ENCODE peak calls at places on chromosomes 5 and 9, in nine cellular contexts. R is mammary epithelial cell; G is SJSA1; Z is heart left ventricle; F is AG09309; D is AG08396; P is effector memory CD4-positive, alpha-beta T cell; A is HEK293T; Y is AG20443. E is an unnamed sample.

GRCh38 chr5:143403357-143403606 is 204 bp downstream of the NR3C1 start:
- DNase-seq in A (no peak), G (peak; percentile 95), P (no peak), Y (no peak), R (no peak), F (no peak), D (no peak), Z (no peak), E (no peak)

GRCh38 chr5:6790346-6790865 is 77.2 kb downstream of the TENT4A start:
- DNase-seq in R (no peak), A (no peak), Z (no peak), D (no peak), P (no peak), G (no peak), F (no peak), Y (no peak), E (no peak)

GRCh38 chr5:114055810-114056476 is 305.9 kb upstream of the KCNN2 start:
- DNase-seq in G (no peak), Z (peak; percentile 65), A (no peak), P (no peak), F (no peak), R (no peak), Y (no peak), D (no peak), E (no peak)

GRCh38 chr5:100777680-100778281 is 125.3 kb downstream of the ST8SIA4 start:
- DNase-seq in P (no peak), Y (peak; percentile 65), D (peak; percentile 62), A (no peak), F (peak; percentile 41), R (peak; percentile 75), G (peak; percentile 80), Z (no peak), E (peak; percentile 38)

GRCh38 chr5:119323630-119324000 is 32.2 kb upstream of the TNFAIP8 start:
- DNase-seq in R (peak; percentile 83), A (peak; percentile 23), Y (peak; percentile 37), F (no peak), P (no peak), G (no peak), D (no peak), Z (no peak), E (no peak)

GRCh38 chr9:130996672-130997394 is 12.1 kb upstream of the LAMC3 start:
- DNase-seq in F (no peak), G (no peak), Z (no peak), R (no peak), Y (no peak), D (no peak), A (no peak), P (no peak), E (no peak)

GRCh38 chr9:125039544-125039943 is 98.7 kb upstream of the GOLGA1 start:
- DNase-seq in R (no peak), A (peak; percentile 27), Z (no peak), P (no peak), D (no peak), F (no peak), Y (no peak), G (no peak), E (no peak)

GRCh38 chr9:9412241-9412640 is 1200.6 kb downstream of the PTPRD start:
- DNase-seq in R (no peak), A (no peak), Y (no peak), P (no peak), Z (no peak), D (no peak), G (no peak), F (no peak), E (no peak)

GRCh38 chr9:70403618-70404025 is 10.8 kb downstream of the KLF9 start:
- DNase-seq in D (no peak), Y (no peak), R (no peak), A (no peak), F (no peak), P (no peak), G (no peak), Z (no peak), E (no peak)

GRCh38 chr5:15638341-15638740 is 138.4 kb downstream of the FBXL7 start:
- DNase-seq in G (no peak), R (no peak), Y (no peak), D (no peak), A (no peak), Z (no peak), P (no peak), F (no peak), E (no peak)

GRCh38 chr5:97967292-97967691 is 784.2 kb upstream of the RIOK2 start:
- DNase-seq in Z (no peak), P (no peak), D (no peak), A (no peak), Y (no peak), G (no peak), F (no peak), R (no peak), E (no peak)

GRCh38 chr9:107905313-107906027 is 415.9 kb upstream of the KLF4 start:
- DNase-seq in D (no peak), A (no peak), R (no peak), F (no peak), Z (peak; percentile 51), P (no peak), G (no peak), Y (no peak), E (no peak)

GRCh38 chr5:154713615-154714125 is 41.5 kb upstream of the LARP1 start:
- DNase-seq in A (no peak), P (no peak), Z (no peak), Y (no peak), G (peak; percentile 27), R (peak; percentile 8), F (no peak), D (no peak), E (no peak)

GRCh38 chr9:22111871-22112247 is 102.8 kb upstream of the CDKN2B start:
- DNase-seq in R (peak; percentile 82), Z (no peak), P (no peak), Y (peak; percentile 64), G (peak; percentile 51), F (no peak), A (no peak), D (peak; percentile 34), E (no peak)

GRCh38 chr9:91897201-91897600 is 52.8 kb downstream of the ROR2 start:
- DNase-seq in R (peak; percentile 9), F (no peak), P (no peak), D (no peak), G (no peak), A (no peak), Z (no peak), Y (no peak), E (no peak)

GRCh38 chr9:96256800-96257199 is 45.2 kb downstream of the HSD17B3 start:
- DNase-seq in F (no peak), D (no peak), G (no peak), A (no peak), P (no peak), R (peak; percentile 55), Y (no peak), Z (no peak), E (peak; percentile 51)

GRCh38 chr9:138043061-138043410 is 165.5 kb downstream of the CACNA1B start:
- DNase-seq in G (no peak), Y (no peak), P (no peak), Z (no peak), D (no peak), R (no peak), F (no peak), A (no peak), E (no peak)

GRCh38 chr9:110744753-110745522 is 76.3 kb downstream of the MUSK start:
- DNase-seq in R (peak; percentile 92), F (peak; percentile 96), Z (no peak), D (peak; percentile 75), G (peak; percentile 85), Y (peak; percentile 83), A (no peak), P (no peak), E (peak; percentile 47)

GRCh38 chr9:136364369-136364748 is 815 bp upstream of the DNLZ start:
- DNase-seq in D (no peak), Z (no peak), R (no peak), Y (no peak), A (no peak), G (no peak), P (no peak), F (no peak), E (no peak)

GRCh38 chr5:89071101-89071940 is 188.3 kb upstream of the MEF2C start:
- DNase-seq in Y (no peak), R (no peak), A (no peak), G (no peak), F (no peak), P (no peak), Z (no peak), D (no peak), E (no peak)

GRCh38 chr9:134957165-134957944 is 39.6 kb upstream of the FCN1 start:
- DNase-seq in D (no peak), F (no peak), P (no peak), G (no peak), R (no peak), A (no peak), Z (no peak), Y (no peak), E (peak; percentile 27)

GRCh38 chr9:129823163-129823933 is 588 bp downstream of the TOR1A start:
- DNase-seq in Z (no peak), Y (peak; percentile 48), R (peak; percentile 37), F (no peak), D (peak; percentile 49), P (no peak), A (peak; percentile 22), G (peak; percentile 10), E (no peak)

GRCh38 chr9:116501871-116502270 is 185.2 kb upstream of the TRIM32 start:
- DNase-seq in Y (peak; percentile 38), F (no peak), P (no peak), D (no peak), G (no peak), A (no peak), R (peak; percentile 76), Z (no peak), E (no peak)

GRCh38 chr5:77012601-77013000 is 17.6 kb upstream of the AGGF1 start:
- DNase-seq in A (no peak), R (peak; percentile 60), G (no peak), F (no peak), Y (no peak), Z (no peak), D (no peak), P (no peak), E (no peak)

GRCh38 chr5:173234129-173234793 is 745 bp downstream of the NKX2-5 start:
- DNase-seq in Y (no peak), P (no peak), F (no peak), Z (peak; percentile 32), A (no peak), R (no peak), D (no peak), G (no peak), E (no peak)

E was measured in COLO829.